ENCODE peak calls at places on chromosomes 12 and 14, in eight cellular contexts. H, U, R, Z, Q, I, B and O are unnamed samples.

GRCh38 chr12:49808686-49809368 is 19.4 kb downstream of the NCKAP5L start:
- DNase-seq in Z (no peak), R (no peak), U (peak), H (no peak), B (no peak), Q (peak), I (peak), O (peak)

GRCh38 chr14:97056086-97056485 is 258.9 kb downstream of the VRK1 start:
- DNase-seq in B (no peak), I (peak), R (no peak), H (no peak), U (no peak), Q (no peak), Z (no peak), O (no peak)

GRCh38 chr14:90804776-90805391 is 11.3 kb downstream of the TTC7B start:
- DNase-seq in I (no peak), U (no peak), Z (no peak), B (no peak), H (no peak), R (no peak), Q (peak), O (no peak)

GRCh38 chr14:50001146-50001998 is 108.5 kb downstream of the ARF6 start:
- DNase-seq in U (peak), I (peak), B (peak), H (no peak), R (peak), Z (peak), Q (no peak), O (no peak)

GRCh38 chr14:105050551-105050897 is 14.7 kb downstream of the GPR132 start:
- DNase-seq in U (peak), I (no peak), Z (no peak), B (peak), R (no peak), H (no peak), Q (no peak), O (peak)

GRCh38 chr14:61565181-61565580 is 130.1 kb upstream of the HIF1A start:
- DNase-seq in U (peak), R (no peak), I (no peak), B (peak), Q (no peak), Z (no peak), H (no peak), O (peak)

GRCh38 chr14:52729585-52729924 is 411 bp upstream of the STYX start:
- DNase-seq in Z (no peak), I (no peak), U (no peak), B (no peak), R (no peak), Q (no peak), H (no peak), O (no peak)

GRCh38 chr12:82862069-82862841 is 175.5 kb downstream of the TMTC2 start:
- DNase-seq in Q (no peak), I (no peak), H (no peak), R (no peak), Z (no peak), B (peak), U (peak), O (peak)

GRCh38 chr12:71477609-71478008 is 38.0 kb downstream of the LGR5 start:
- DNase-seq in R (no peak), Q (no peak), U (peak), I (no peak), B (no peak), H (no peak), Z (no peak), O (no peak)

GRCh38 chr14:104580961-104581360 is 1.4 kb downstream of the C14orf180 start:
- DNase-seq in U (no peak), I (no peak), R (no peak), Q (peak), B (peak), H (no peak), Z (no peak), O (peak)

GRCh38 chr12:119013023-119013422 is 31.7 kb downstream of the SRRM4 start:
- DNase-seq in Z (no peak), I (no peak), R (no peak), B (no peak), U (no peak), Q (no peak), H (no peak), O (no peak)

GRCh38 chr12:119705182-119705581 is 37.2 kb downstream of the PRKAB1 start:
- DNase-seq in I (no peak), Q (no peak), R (no peak), B (no peak), Z (no peak), H (no peak), U (no peak), O (no peak)

GRCh38 chr12:22529281-22530060 is 14.9 kb downstream of the C2CD5 start:
- DNase-seq in Z (peak), Q (no peak), B (peak), I (peak), H (no peak), R (no peak), U (peak), O (peak)

GRCh38 chr12:13093850-13094225 is 9.6 kb downstream of the GSG1 start:
- DNase-seq in H (no peak), Q (no peak), I (no peak), B (peak), Z (no peak), R (no peak), U (peak), O (peak)

GRCh38 chr12:127767631-127768030 is 499.3 kb upstream of the TMEM132C start:
- DNase-seq in R (no peak), Z (no peak), U (no peak), Q (no peak), B (no peak), H (no peak), I (no peak), O (no peak)

GRCh38 chr14:90506748-90507147 is 109.9 kb downstream of the CALM1 start:
- DNase-seq in Z (no peak), I (no peak), B (no peak), R (no peak), H (no peak), U (no peak), Q (peak), O (no peak)

GRCh38 chr12:50633950-50634349 is 129.2 kb downstream of the DIP2B start:
- DNase-seq in I (no peak), H (no peak), B (no peak), Q (no peak), R (no peak), U (peak), Z (no peak), O (no peak)

GRCh38 chr12:74015118-74015517 is 522.5 kb upstream of the ATXN7L3B start:
- DNase-seq in U (no peak), B (no peak), Q (no peak), Z (no peak), H (no peak), R (no peak), I (no peak), O (no peak)

GRCh38 chr12:51421266-51421884 is 3.3 kb upstream of the SLC4A8 start:
- DNase-seq in Q (no peak), U (peak), R (peak), Z (peak), I (peak), B (peak), H (peak), O (peak)

GRCh38 chr14:81516941-81517797 is 16.5 kb downstream of the SEL1L start:
- DNase-seq in Z (no peak), B (peak), I (peak), U (peak), H (no peak), R (no peak), Q (no peak), O (peak)

GRCh38 chr12:11943919-11944318 is 126.8 kb upstream of the BCL2L14 start:
- DNase-seq in I (no peak), H (no peak), U (no peak), Z (no peak), Q (no peak), R (no peak), B (no peak), O (no peak)

GRCh38 chr12:59615392-59616165 is 19.8 kb downstream of the SLC16A7 start:
- DNase-seq in Q (no peak), B (no peak), Z (no peak), R (no peak), H (no peak), I (no peak), U (no peak), O (no peak)

GRCh38 chr12:53579545-53579955 is 46.6 kb downstream of the ATF7 start:
- DNase-seq in I (no peak), U (no peak), Q (no peak), R (no peak), H (no peak), B (no peak), Z (no peak), O (no peak)

GRCh38 chr14:36901846-36902245 is 240.2 kb downstream of the PAX9 start:
- DNase-seq in R (no peak), B (peak), Q (no peak), I (no peak), Z (no peak), U (peak), H (no peak), O (no peak)

GRCh38 chr12:99498756-99499155 is 148.8 kb upstream of the GARIN6 start:
- DNase-seq in H (no peak), Z (no peak), U (peak), B (no peak), R (no peak), Q (no peak), I (peak), O (peak)

GRCh38 chr12:11059784-11060183 is 2.3 kb downstream of the TAS2R46 start:
- DNase-seq in I (no peak), U (peak), H (no peak), Q (no peak), B (peak), Z (no peak), R (no peak), O (no peak)

GRCh38 chr12:91211869-91212268 is 29.3 kb upstream of the DCN start:
- DNase-seq in Z (no peak), I (no peak), H (no peak), R (no peak), U (no peak), B (no peak), Q (no peak), O (no peak)

GRCh38 chr14:21098134-21098891 is at the start of gene ZNF219:
- DNase-seq in Z (peak), H (peak), Q (peak), I (peak), B (peak), R (peak), U (peak), O (peak)

GRCh38 chr14:100454437-100454836 is 131.3 kb downstream of the SLC25A47 start:
- DNase-seq in Q (no peak), U (no peak), B (no peak), H (no peak), R (no peak), I (no peak), Z (no peak), O (no peak)

GRCh38 chr12:90000721-90001120 is 292.1 kb upstream of the ATP2B1 start:
- DNase-seq in I (no peak), U (no peak), Q (no peak), R (no peak), Z (no peak), H (no peak), B (no peak), O (no peak)